ENCODE peak calls at places on chromosomes 16 and 17, in eight cellular contexts. S, A, K, G, F, I, T and B are unnamed samples.

GRCh38 chr17:44956076-44956475 is 8.5 kb upstream of the KIF18B start:
- DNase-seq in S (no peak), I (no peak), T (no peak), F (no peak), K (no peak), A (no peak), G (no peak), B (no peak)

GRCh38 chr17:18962494-18962815 is 10.5 kb downstream of the SLC5A10 start:
- DNase-seq in A (no peak), F (no peak), K (no peak), I (no peak), S (no peak), G (no peak), T (no peak), B (no peak)

GRCh38 chr17:78548725-78549124 is 28.5 kb downstream of the DNAH17 start:
- DNase-seq in F (no peak), S (no peak), T (no peak), I (no peak), K (no peak), G (no peak), A (no peak), B (no peak)

GRCh38 chr16:63174801-63175200 is 1138.6 kb upstream of the CDH8 start:
- DNase-seq in I (no peak), K (no peak), T (no peak), A (no peak), G (no peak), S (no peak), F (no peak), B (no peak)

GRCh38 chr17:77892031-77892430 is 66.5 kb upstream of the TNRC6C start:
- DNase-seq in I (no peak), S (no peak), A (no peak), K (no peak), T (no peak), G (no peak), F (no peak), B (no peak)

GRCh38 chr17:81914103-81914850 is 3.1 kb upstream of the PCYT2 start:
- DNase-seq in A (no peak), F (no peak), K (no peak), T (no peak), G (no peak), I (no peak), S (no peak), B (no peak)

GRCh38 chr16:28475221-28475620 is 3.1 kb upstream of the NPIPB7 start:
- DNase-seq in F (no peak), S (no peak), K (no peak), A (no peak), I (no peak), T (no peak), G (no peak), B (no peak)

GRCh38 chr17:77214743-77215142 is 74.0 kb downstream of the SEC14L1 start:
- DNase-seq in S (no peak), F (no peak), A (peak), G (peak), K (peak), I (peak), T (no peak), B (peak)

GRCh38 chr16:84357191-84357651 is 11.1 kb upstream of the ATP2C2 start:
- DNase-seq in T (no peak), A (no peak), G (no peak), I (peak), K (peak), F (no peak), S (no peak), B (no peak)

GRCh38 chr17:74945543-74945942 is 9.8 kb downstream of the OTOP3 start:
- DNase-seq in K (no peak), A (no peak), G (no peak), I (no peak), S (no peak), T (no peak), F (no peak), B (no peak)

GRCh38 chr17:76014925-76015261 is 12.2 kb downstream of the EVPL start:
- DNase-seq in K (no peak), G (no peak), F (no peak), T (no peak), S (no peak), A (no peak), I (no peak), B (no peak)

GRCh38 chr16:27169511-27170071 is 33.7 kb upstream of the KDM8 start:
- DNase-seq in S (peak), K (peak), A (peak), T (peak), G (peak), I (peak), F (peak), B (peak)

GRCh38 chr17:68567035-68567434 is 34.1 kb downstream of the FAM20A start:
- DNase-seq in T (no peak), K (no peak), A (no peak), G (no peak), S (no peak), I (no peak), F (no peak), B (no peak)

GRCh38 chr16:50153648-50154368 is 702 bp downstream of the TENT4B start:
- DNase-seq in A (peak), T (peak), F (peak), S (peak), I (no peak), K (peak), G (no peak), B (peak)

GRCh38 chr16:2466667-2467300 is 4.3 kb upstream of the NTN3 start:
- DNase-seq in F (no peak), G (no peak), K (no peak), A (no peak), S (no peak), T (no peak), I (no peak), B (no peak)

GRCh38 chr17:222172-222571 is 40.7 kb upstream of the DOC2B start:
- DNase-seq in T (no peak), S (no peak), A (no peak), K (peak), G (no peak), F (no peak), I (no peak), B (no peak)

GRCh38 chr17:47776330-47777197 is 43.5 kb downstream of the TBX21 start:
- DNase-seq in I (peak), F (no peak), G (no peak), S (peak), K (peak), A (peak), T (no peak), B (peak)

GRCh38 chr16:70726869-70727494 is 41.1 kb upstream of the MTSS2 start:
- DNase-seq in F (no peak), A (no peak), K (peak), S (no peak), T (no peak), I (no peak), G (no peak), B (no peak)

GRCh38 chr16:66328282-66328681 is 38.2 kb upstream of the CDH5 start:
- DNase-seq in G (no peak), F (no peak), K (no peak), T (no peak), I (no peak), A (no peak), S (no peak), B (no peak)

GRCh38 chr16:89426736-89427525 is 63.4 kb downstream of the ANKRD11 start:
- DNase-seq in G (no peak), K (no peak), I (peak), S (no peak), F (no peak), T (no peak), A (no peak), B (no peak)

GRCh38 chr17:4199818-4200402 is 56.9 kb downstream of the CYB5D2 start:
- DNase-seq in F (no peak), I (no peak), G (no peak), S (peak), T (no peak), K (peak), A (peak), B (peak)

GRCh38 chr17:78615631-78616030 is 38.4 kb upstream of the DNAH17 start:
- DNase-seq in S (no peak), A (no peak), K (no peak), F (no peak), G (no peak), T (no peak), I (no peak), B (no peak)